ENCODE peak calls at places on chromosomes 11 and 22, in nine cellular contexts. One of them, this sample, is unnamed.

GRCh38 chr11:73414977-73415492 is 38.8 kb downstream of the RELT start:
- DNase-seq in Calu3: no peak
- DNase-seq in epithelial cell of proximal tubule: no peak
- DNase-seq in A549: no peak
- DNase-seq in kidney: no peak
- DNase-seq in adrenal gland: no peak
- DNase-seq in RWPE1: no peak
- DNase-seq in lower lobe of right lung: no peak
- DNase-seq in AG09309: peak; percentile 55
- DNase-seq in this sample: no peak

GRCh38 chr22:41398921-41399320 is 17.2 kb downstream of the TEF start:
- DNase-seq in AG09309: no peak
- DNase-seq in kidney: no peak
- DNase-seq in Calu3: no peak
- DNase-seq in RWPE1: no peak
- DNase-seq in A549: no peak
- DNase-seq in lower lobe of right lung: no peak
- DNase-seq in adrenal gland: no peak
- DNase-seq in epithelial cell of proximal tubule: no peak
- DNase-seq in this sample: no peak

GRCh38 chr22:30806391-30806861 is 111.8 kb downstream of the OSBP2 start:
- DNase-seq in RWPE1: peak; percentile 53
- DNase-seq in epithelial cell of proximal tubule: no peak
- DNase-seq in kidney: no peak
- DNase-seq in A549: no peak
- DNase-seq in Calu3: peak; percentile 46
- DNase-seq in AG09309: no peak
- DNase-seq in lower lobe of right lung: no peak
- DNase-seq in adrenal gland: no peak
- DNase-seq in this sample: no peak

GRCh38 chr22:45934659-45935341 is 42.2 kb downstream of the WNT7B start:
- DNase-seq in RWPE1: peak; percentile 93
- DNase-seq in epithelial cell of proximal tubule: peak; percentile 80
- DNase-seq in A549: peak; percentile 85
- DNase-seq in kidney: peak; percentile 91
- DNase-seq in adrenal gland: peak; percentile 56
- DNase-seq in Calu3: peak; percentile 85
- DNase-seq in lower lobe of right lung: no peak
- DNase-seq in AG09309: peak; percentile 68
- DNase-seq in this sample: no peak

GRCh38 chr11:123300874-123301695 is 106.0 kb upstream of the CLMP start:
- DNase-seq in Calu3: no peak
- DNase-seq in lower lobe of right lung: no peak
- DNase-seq in epithelial cell of proximal tubule: peak; percentile 50
- DNase-seq in AG09309: peak; percentile 28
- DNase-seq in A549: no peak
- DNase-seq in kidney: no peak
- DNase-seq in adrenal gland: no peak
- DNase-seq in RWPE1: no peak
- DNase-seq in this sample: no peak

GRCh38 chr22:27270818-27271510 is 530.6 kb downstream of the MN1 start:
- DNase-seq in A549: no peak
- DNase-seq in Calu3: no peak
- DNase-seq in RWPE1: no peak
- DNase-seq in adrenal gland: no peak
- DNase-seq in epithelial cell of proximal tubule: no peak
- DNase-seq in lower lobe of right lung: no peak
- DNase-seq in AG09309: no peak
- DNase-seq in kidney: no peak
- DNase-seq in this sample: no peak

GRCh38 chr22:30062256-30062655 is 18.0 kb upstream of the HORMAD2 start:
- DNase-seq in AG09309: no peak
- DNase-seq in adrenal gland: no peak
- DNase-seq in kidney: no peak
- DNase-seq in epithelial cell of proximal tubule: no peak
- DNase-seq in Calu3: no peak
- DNase-seq in A549: no peak
- DNase-seq in RWPE1: no peak
- DNase-seq in lower lobe of right lung: no peak
- DNase-seq in this sample: no peak

GRCh38 chr22:47201996-47202818 is 439.8 kb downstream of the TBC1D22A start:
- DNase-seq in AG09309: no peak
- DNase-seq in Calu3: no peak
- DNase-seq in epithelial cell of proximal tubule: no peak
- DNase-seq in RWPE1: no peak
- DNase-seq in kidney: peak; percentile 76
- DNase-seq in lower lobe of right lung: no peak
- DNase-seq in adrenal gland: no peak
- DNase-seq in A549: no peak
- DNase-seq in this sample: no peak

GRCh38 chr11:122634507-122634906 is 21.0 kb upstream of the UBASH3B start:
- DNase-seq in kidney: peak; percentile 77
- DNase-seq in RWPE1: no peak
- DNase-seq in Calu3: peak; percentile 58
- DNase-seq in A549: no peak
- DNase-seq in adrenal gland: no peak
- DNase-seq in AG09309: no peak
- DNase-seq in epithelial cell of proximal tubule: no peak
- DNase-seq in lower lobe of right lung: peak; percentile 49
- DNase-seq in this sample: no peak

GRCh38 chr11:34149274-34149673 is 43.8 kb downstream of the NAT10 start:
- DNase-seq in Calu3: no peak
- DNase-seq in lower lobe of right lung: peak; percentile 24
- DNase-seq in epithelial cell of proximal tubule: no peak
- DNase-seq in adrenal gland: no peak
- DNase-seq in kidney: peak; percentile 49
- DNase-seq in RWPE1: no peak
- DNase-seq in A549: no peak
- DNase-seq in AG09309: no peak
- DNase-seq in this sample: peak; percentile 26

GRCh38 chr22:36536717-36537116 is 7.8 kb upstream of the EIF3D start:
- DNase-seq in Calu3: no peak
- DNase-seq in A549: no peak
- DNase-seq in lower lobe of right lung: no peak
- DNase-seq in AG09309: no peak
- DNase-seq in RWPE1: no peak
- DNase-seq in adrenal gland: no peak
- DNase-seq in epithelial cell of proximal tubule: no peak
- DNase-seq in kidney: no peak
- DNase-seq in this sample: peak; percentile 32

GRCh38 chr22:27391092-27391770 is 410.3 kb downstream of the MN1 start:
- DNase-seq in lower lobe of right lung: no peak
- DNase-seq in RWPE1: no peak
- DNase-seq in A549: no peak
- DNase-seq in kidney: peak; percentile 91
- DNase-seq in epithelial cell of proximal tubule: no peak
- DNase-seq in adrenal gland: peak; percentile 44
- DNase-seq in AG09309: no peak
- DNase-seq in Calu3: no peak
- DNase-seq in this sample: no peak

GRCh38 chr11:22044126-22044525 is 148.8 kb upstream of the ANO5 start:
- DNase-seq in adrenal gland: no peak
- DNase-seq in Calu3: no peak
- DNase-seq in A549: no peak
- DNase-seq in AG09309: no peak
- DNase-seq in lower lobe of right lung: no peak
- DNase-seq in RWPE1: no peak
- DNase-seq in kidney: no peak
- DNase-seq in epithelial cell of proximal tubule: peak; percentile 2
- DNase-seq in this sample: no peak

DNA sequence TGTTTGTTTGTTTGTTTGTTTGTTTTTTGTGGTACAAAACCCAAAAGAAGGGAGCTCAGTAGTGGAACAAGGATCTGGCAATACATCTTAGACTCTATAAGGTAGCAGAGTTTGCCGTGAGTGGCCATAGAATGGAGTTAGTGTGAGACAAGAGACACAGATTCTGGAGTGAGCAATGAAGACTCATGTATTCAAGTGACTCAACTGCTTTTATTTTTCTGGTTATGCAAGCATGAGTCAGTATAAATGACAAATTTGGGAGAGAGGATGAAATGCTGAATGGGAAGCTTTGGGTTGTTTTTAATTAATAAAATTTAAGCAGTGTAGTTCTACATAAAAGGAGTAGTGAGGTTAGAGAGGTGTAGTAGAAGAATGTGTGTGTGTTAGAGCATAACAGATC is 143.6 kb upstream of the ANO5 start:
- DNase-seq in epithelial cell of proximal tubule: peak; percentile 1
- DNase-seq in Calu3: no peak
- DNase-seq in lower lobe of right lung: no peak
- DNase-seq in kidney: no peak
- DNase-seq in AG09309: no peak
- DNase-seq in A549: no peak
- DNase-seq in adrenal gland: no peak
- DNase-seq in RWPE1: no peak
- DNase-seq in this sample: no peak
- TF ChIP-seq CTCF in epithelial cell of proximal tubule: no peak
- TF ChIP-seq CTCF in Calu3: no peak
- TF ChIP-seq CTCF in lower lobe of right lung: no peak
- TF ChIP-seq CTCF in kidney: no peak
- TF ChIP-seq CTCF in AG09309: no peak
- TF ChIP-seq CTCF in A549: no peak
- TF ChIP-seq CTCF in adrenal gland: no peak
- TF ChIP-seq CTCF in RWPE1: no peak
- TF ChIP-seq CTCF in this sample: no peak

DNA sequence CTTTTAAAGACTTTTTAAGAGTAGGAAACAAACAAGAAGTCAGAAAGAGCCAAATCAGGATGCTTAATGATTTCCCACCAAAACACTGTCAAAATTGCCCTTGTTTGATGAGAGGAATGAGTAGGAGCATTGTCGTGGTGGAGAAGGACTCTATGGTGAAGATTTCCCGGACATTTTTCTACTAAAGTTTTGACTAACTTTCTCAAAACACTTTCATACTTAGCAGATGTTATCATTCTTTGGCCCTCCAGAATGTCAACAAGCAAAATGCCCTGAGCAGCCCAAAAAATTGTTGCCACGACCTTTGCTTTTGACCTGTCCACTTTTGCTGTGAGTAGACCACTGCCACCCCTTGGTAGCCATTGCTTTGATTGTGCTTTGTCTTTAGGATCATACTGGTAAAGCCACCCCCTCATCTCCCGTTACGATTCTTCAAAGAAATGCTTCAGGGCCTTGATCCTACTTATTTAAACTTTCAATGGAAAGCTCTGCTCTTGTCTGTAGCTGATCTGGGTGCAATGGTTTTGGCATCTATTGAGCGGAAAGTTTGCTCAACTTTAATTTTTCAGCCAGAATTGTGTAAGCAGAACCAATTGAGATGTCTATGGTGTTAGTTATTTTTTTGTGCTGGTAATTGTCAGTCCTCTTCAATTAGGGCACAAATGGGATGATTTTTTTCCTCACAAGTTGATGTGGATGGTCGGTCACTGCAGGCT is 67.2 kb downstream of the ADM start:
- DNase-seq in RWPE1: no peak
- DNase-seq in lower lobe of right lung: no peak
- DNase-seq in AG09309: no peak
- DNase-seq in Calu3: no peak
- DNase-seq in kidney: no peak
- DNase-seq in adrenal gland: no peak
- DNase-seq in A549: no peak
- DNase-seq in epithelial cell of proximal tubule: no peak
- DNase-seq in this sample: no peak
- TF ChIP-seq CTCF in RWPE1: no peak
- TF ChIP-seq CTCF in lower lobe of right lung: no peak
- TF ChIP-seq CTCF in AG09309: no peak
- TF ChIP-seq CTCF in Calu3: no peak
- TF ChIP-seq CTCF in kidney: no peak
- TF ChIP-seq CTCF in adrenal gland: no peak
- TF ChIP-seq CTCF in A549: no peak
- TF ChIP-seq CTCF in epithelial cell of proximal tubule: no peak
- TF ChIP-seq CTCF in this sample: no peak

GRCh38 chr11:107741044-107741823 is 29.4 kb upstream of the SLN start:
- DNase-seq in RWPE1: no peak
- DNase-seq in adrenal gland: no peak
- DNase-seq in AG09309: peak; percentile 10
- DNase-seq in lower lobe of right lung: peak; percentile 61
- DNase-seq in Calu3: peak; percentile 13
- DNase-seq in epithelial cell of proximal tubule: no peak
- DNase-seq in kidney: no peak
- DNase-seq in A549: no peak
- DNase-seq in this sample: no peak
- TF ChIP-seq CTCF in RWPE1: peak; percentile 14
- TF ChIP-seq CTCF in adrenal gland: peak; percentile 37
- TF ChIP-seq CTCF in AG09309: peak; percentile 82
- TF ChIP-seq CTCF in lower lobe of right lung: peak; percentile 32
- TF ChIP-seq CTCF in Calu3: peak; percentile 37
- TF ChIP-seq CTCF in epithelial cell of proximal tubule: peak; percentile 79
- TF ChIP-seq CTCF in kidney: peak; percentile 43
- TF ChIP-seq CTCF in A549: peak; percentile 37
- TF ChIP-seq CTCF in this sample: peak; percentile 73

DNA sequence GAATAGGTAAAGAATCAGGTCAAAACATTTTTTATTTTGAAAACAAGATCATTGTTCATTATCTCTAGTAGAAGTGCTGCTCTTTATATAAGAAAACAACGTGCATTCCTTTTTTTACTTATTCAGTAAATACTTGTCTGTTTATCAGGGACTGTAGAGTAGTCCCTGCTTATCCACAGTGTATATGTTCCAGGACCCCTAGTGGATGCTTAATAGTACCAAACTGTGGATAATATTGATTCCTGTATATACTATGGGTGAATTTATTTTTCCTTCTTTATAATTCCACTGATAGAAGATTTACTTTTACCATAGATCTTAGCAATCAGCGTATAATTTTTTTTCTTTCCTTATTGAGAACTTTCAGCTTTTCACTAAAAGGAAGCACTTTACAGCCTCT is 32.6 kb downstream of the CEP295 start:
- DNase-seq in A549: no peak
- DNase-seq in adrenal gland: no peak
- DNase-seq in epithelial cell of proximal tubule: no peak
- DNase-seq in lower lobe of right lung: no peak
- DNase-seq in AG09309: no peak
- DNase-seq in kidney: no peak
- DNase-seq in RWPE1: no peak
- DNase-seq in Calu3: no peak
- DNase-seq in this sample: no peak
- TF ChIP-seq CTCF in A549: peak; percentile 5
- TF ChIP-seq CTCF in adrenal gland: no peak
- TF ChIP-seq CTCF in epithelial cell of proximal tubule: peak; percentile 5
- TF ChIP-seq CTCF in lower lobe of right lung: no peak
- TF ChIP-seq CTCF in AG09309: no peak
- TF ChIP-seq CTCF in kidney: no peak
- TF ChIP-seq CTCF in RWPE1: no peak
- TF ChIP-seq CTCF in Calu3: no peak
- TF ChIP-seq CTCF in this sample: peak; percentile 28

GRCh38 chr11:99519095-99519494 is 498.3 kb downstream of the CNTN5 start:
- DNase-seq in kidney: no peak
- DNase-seq in AG09309: no peak
- DNase-seq in adrenal gland: no peak
- DNase-seq in RWPE1: no peak
- DNase-seq in Calu3: no peak
- DNase-seq in lower lobe of right lung: no peak
- DNase-seq in A549: no peak
- DNase-seq in epithelial cell of proximal tubule: no peak
- DNase-seq in this sample: no peak
- TF ChIP-seq CTCF in kidney: no peak
- TF ChIP-seq CTCF in AG09309: no peak
- TF ChIP-seq CTCF in adrenal gland: no peak
- TF ChIP-seq CTCF in RWPE1: no peak
- TF ChIP-seq CTCF in Calu3: no peak
- TF ChIP-seq CTCF in lower lobe of right lung: no peak
- TF ChIP-seq CTCF in A549: no peak
- TF ChIP-seq CTCF in epithelial cell of proximal tubule: no peak
- TF ChIP-seq CTCF in this sample: no peak

GRCh38 chr22:24507742-24508141 is 12.6 kb downstream of the UPB1 start:
- DNase-seq in Calu3: no peak
- DNase-seq in kidney: peak; percentile 18
- DNase-seq in AG09309: no peak
- DNase-seq in A549: no peak
- DNase-seq in epithelial cell of proximal tubule: no peak
- DNase-seq in adrenal gland: no peak
- DNase-seq in lower lobe of right lung: no peak
- DNase-seq in RWPE1: no peak
- DNase-seq in this sample: no peak
- TF ChIP-seq CTCF in Calu3: no peak
- TF ChIP-seq CTCF in kidney: no peak
- TF ChIP-seq CTCF in AG09309: no peak
- TF ChIP-seq CTCF in A549: no peak
- TF ChIP-seq CTCF in epithelial cell of proximal tubule: no peak
- TF ChIP-seq CTCF in adrenal gland: no peak
- TF ChIP-seq CTCF in lower lobe of right lung: no peak
- TF ChIP-seq CTCF in RWPE1: no peak
- TF ChIP-seq CTCF in this sample: no peak

This sample was measured in chondrocyte.